ENCODE peak calls at places on chromosomes 3 and 15, in six cellular contexts. P is H1, L is adrenal gland, Y is lower leg skin, Z is prostate gland, I is heart left ventricle. A is an unnamed sample.

GRCh38 chr3:33426630-33427341 is 13.4 kb downstream of the UBP1 start:
- DNase-seq in P (no peak), L (no peak), Y (no peak), Z (no peak), I (no peak), A (no peak)

GRCh38 chr3:107977571-107977970 is 113.3 kb downstream of the CD47 start:
- DNase-seq in P (no peak), L (no peak), Y (no peak), Z (no peak), I (no peak), A (no peak)

GRCh38 chr3:158205994-158206393 is 96.1 kb downstream of the RSRC1 start:
- DNase-seq in P (no peak), L (no peak), Y (no peak), Z (no peak), I (no peak), A (no peak)

GRCh38 chr15:43199945-43200488 is 14.8 kb downstream of the CCNDBP1 start:
- DNase-seq in P (no peak), L (no peak), Y (no peak), Z (no peak), I (no peak), A (no peak)

GRCh38 chr15:62067448-62068044 is 769 bp downstream of the C2CD4A start:
- DNase-seq in P (no peak), L (peak), Y (no peak), Z (peak), I (peak), A (no peak)

GRCh38 chr15:100769975-100770340 is 109.7 kb upstream of the ALDH1A3 start:
- DNase-seq in P (no peak), L (no peak), Y (no peak), Z (no peak), I (no peak), A (no peak)

GRCh38 chr3:12628813-12629212 is 35.1 kb downstream of the RAF1 start:
- DNase-seq in P (no peak), L (no peak), Y (no peak), Z (no peak), I (no peak), A (no peak)

GRCh38 chr15:72141171-72142084 is 23.2 kb downstream of the SENP8 start:
- DNase-seq in P (no peak), L (no peak), Y (no peak), Z (no peak), I (no peak), A (no peak)

GRCh38 chr3:48661501-48662139 is 1.1 kb downstream of the CELSR3 start:
- DNase-seq in P (no peak), L (peak), Y (no peak), Z (peak), I (peak), A (no peak)

GRCh38 chr3:182735672-182736071 is 57.6 kb upstream of the ATP11B start:
- DNase-seq in P (no peak), L (no peak), Y (no peak), Z (no peak), I (no peak), A (no peak)

GRCh38 chr3:30847589-30847988 is 46.9 kb downstream of the GADL1 start:
- DNase-seq in P (no peak), L (no peak), Y (no peak), Z (no peak), I (no peak), A (no peak)

GRCh38 chr15:39159833-39160232 is 421.0 kb upstream of the THBS1 start:
- DNase-seq in P (no peak), L (no peak), Y (no peak), Z (no peak), I (no peak), A (no peak)

GRCh38 chr15:82999905-83000671 is 11.4 kb downstream of the C15orf40 start:
- DNase-seq in P (no peak), L (peak), Y (no peak), Z (peak), I (no peak), A (peak)
- TF ChIP-seq POLR2A in P (no peak), L (no peak), Y (no peak), Z (no peak), I (no peak), A (no peak)

GRCh38 chr3:16884084-16884747 is 539 bp upstream of the PLCL2 start:
- DNase-seq in P (no peak), L (peak), Y (no peak), Z (no peak), I (peak), A (no peak)
- TF ChIP-seq POLR2A in P (no peak), L (no peak), Y (no peak), Z (no peak), I (no peak), A (no peak)

GRCh38 chr3:14410501-14411165 is 8.2 kb downstream of the SLC6A6 start:
- DNase-seq in P (no peak), L (peak), Y (no peak), Z (no peak), I (no peak), A (peak)
- TF ChIP-seq POLR2A in P (no peak), L (no peak), Y (no peak), Z (no peak), I (no peak), A (no peak)

GRCh38 chr15:68195336-68196112 is 9.6 kb downstream of the CALML4 start:
- DNase-seq in P (no peak), L (no peak), Y (no peak), Z (no peak), I (no peak), A (no peak)

GRCh38 chr15:68190048-68190447 is 15.1 kb downstream of the CALML4 start:
- DNase-seq in P (no peak), L (no peak), Y (no peak), Z (no peak), I (no peak), A (no peak)

GRCh38 chr15:68191555-68191954 is 13.6 kb downstream of the CALML4 start:
- DNase-seq in P (no peak), L (no peak), Y (no peak), Z (no peak), I (no peak), A (no peak)

GRCh38 chr15:68192117-68192516 is 13.0 kb downstream of the CALML4 start:
- DNase-seq in P (no peak), L (no peak), Y (no peak), Z (no peak), I (no peak), A (no peak)

GRCh38 chr15:68192804-68193521 is 12.2 kb downstream of the CALML4 start:
- DNase-seq in P (no peak), L (no peak), Y (no peak), Z (no peak), I (no peak), A (no peak)
- TF ChIP-seq POLR2A in P (peak), L (no peak), Y (no peak), Z (no peak), I (no peak), A (no peak)

GRCh38 chr15:33322091-33322490 is 11.3 kb downstream of the RYR3 start:
- DNase-seq in P (no peak), L (no peak), Y (no peak), Z (no peak), I (no peak), A (no peak)
- TF ChIP-seq POLR2A in P (no peak), L (no peak), Y (no peak), Z (no peak), I (no peak), A (no peak)

DNA sequence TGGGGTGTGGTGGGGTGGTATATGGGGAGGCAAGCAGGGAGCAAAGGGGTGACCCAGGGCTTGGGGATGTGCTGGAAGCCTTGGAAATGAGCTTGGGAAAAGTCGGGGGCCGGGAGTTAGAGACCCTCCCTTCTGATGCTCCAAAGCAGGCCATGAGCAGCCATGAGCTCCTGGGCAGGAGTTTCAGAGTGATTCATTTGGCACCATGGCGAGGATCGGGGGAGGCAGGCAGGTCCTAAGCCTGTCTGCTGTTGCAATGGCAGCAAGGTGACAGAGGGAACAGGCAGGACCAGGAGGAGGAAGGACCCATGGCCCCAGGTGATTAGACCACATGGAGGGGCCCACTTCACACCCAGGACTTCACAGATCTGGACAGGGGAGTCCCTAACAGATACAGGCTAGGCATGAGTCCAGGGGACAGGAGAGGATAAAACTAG is 21.3 kb downstream of the RGMA start:
- DNase-seq in P (no peak), L (no peak), Y (no peak), Z (no peak), I (no peak), A (no peak)
- TF ChIP-seq POLR2A in P (no peak), L (no peak), Y (no peak), Z (no peak), I (no peak), A (no peak)

GRCh38 chr3:66475386-66476020 is 25.3 kb downstream of the LRIG1 start:
- DNase-seq in P (no peak), L (no peak), Y (no peak), Z (peak), I (no peak), A (no peak)

GRCh38 chr3:66479532-66479947 is 21.3 kb downstream of the LRIG1 start:
- DNase-seq in P (no peak), L (no peak), Y (no peak), Z (no peak), I (no peak), A (no peak)

GRCh38 chr3:66476852-66477381 is 23.9 kb downstream of the LRIG1 start:
- DNase-seq in P (no peak), L (no peak), Y (no peak), Z (no peak), I (no peak), A (no peak)

GRCh38 chr3:66478923-66479322 is 21.9 kb downstream of the LRIG1 start:
- DNase-seq in P (no peak), L (no peak), Y (no peak), Z (no peak), I (no peak), A (no peak)

GRCh38 chr3:66477846-66478245 is 23.0 kb downstream of the LRIG1 start:
- DNase-seq in P (no peak), L (no peak), Y (no peak), Z (no peak), I (no peak), A (no peak)
- TF ChIP-seq POLR2A in P (no peak), L (no peak), Y (no peak), Z (no peak), I (no peak), A (no peak)

GRCh38 chr3:185489462-185489861 is 9.4 kb downstream of the TMEM41A start:
- DNase-seq in P (no peak), L (no peak), Y (no peak), Z (no peak), I (no peak), A (no peak)
- TF ChIP-seq POLR2A in P (no peak), L (no peak), Y (no peak), Z (no peak), I (no peak), A (no peak)

GRCh38 chr3:196662033-196662432 is 22.5 kb downstream of the NRROS start:
- DNase-seq in P (no peak), L (no peak), Y (no peak), Z (no peak), I (no peak), A (no peak)

GRCh38 chr3:196661400-196661799 is 21.9 kb downstream of the NRROS start:
- DNase-seq in P (no peak), L (no peak), Y (no peak), Z (no peak), I (no peak), A (no peak)

GRCh38 chr3:196659901-196660351 is 20.4 kb downstream of the NRROS start:
- DNase-seq in P (no peak), L (no peak), Y (no peak), Z (no peak), I (no peak), A (no peak)

GRCh38 chr3:196660381-196661166 is 21.1 kb downstream of the NRROS start:
- DNase-seq in P (no peak), L (no peak), Y (no peak), Z (peak), I (no peak), A (no peak)

DNA sequence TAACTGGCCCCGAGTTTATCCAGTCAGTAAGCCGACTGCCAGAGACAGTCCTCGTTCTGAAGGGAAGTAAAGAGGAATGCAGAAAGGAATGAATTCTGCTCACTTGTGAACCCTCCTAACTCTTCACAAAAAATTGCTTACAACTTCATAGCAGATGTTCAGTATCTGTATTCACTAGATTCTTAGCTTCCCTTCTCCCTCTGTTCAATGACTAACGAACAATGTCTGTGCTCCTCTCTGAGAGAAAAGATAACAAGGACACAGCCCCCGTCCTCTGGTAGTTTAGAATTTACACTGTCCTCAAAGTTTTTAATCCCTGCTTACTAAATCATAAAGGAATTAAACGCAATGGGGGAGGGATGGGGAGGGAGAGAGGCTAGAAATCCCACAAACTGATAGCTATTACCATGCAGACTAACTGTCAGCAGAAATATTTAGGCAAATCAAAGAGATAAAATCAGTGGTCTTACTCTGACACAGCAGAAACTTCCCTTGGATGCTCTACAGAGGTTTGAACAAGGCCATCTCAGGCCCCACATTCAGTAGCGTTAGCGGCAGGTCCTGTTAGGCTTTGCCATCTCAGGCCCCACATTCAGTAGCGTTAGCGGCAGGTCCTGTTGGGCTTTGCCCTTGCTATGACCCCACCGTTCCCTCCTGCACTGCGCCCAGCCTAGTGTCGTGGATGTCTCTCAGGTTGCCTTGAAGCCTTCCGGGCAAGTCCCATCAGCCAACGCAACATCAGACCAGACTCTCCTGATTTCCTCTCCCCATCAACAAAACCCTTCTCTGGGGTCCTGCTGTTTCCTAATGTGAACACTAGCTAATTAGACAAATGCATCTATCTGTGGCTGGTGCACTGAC is 23.4 kb downstream of the NRROS start:
- DNase-seq in P (no peak), L (no peak), Y (no peak), Z (no peak), I (no peak), A (no peak)
- TF ChIP-seq POLR2A in P (no peak), L (no peak), Y (no peak), Z (no peak), I (no peak), A (no peak)

GRCh38 chr3:56183529-56183928 is 284.7 kb downstream of the ERC2 start:
- DNase-seq in P (no peak), L (no peak), Y (no peak), Z (no peak), I (no peak), A (no peak)
- TF ChIP-seq POLR2A in P (no peak), L (no peak), Y (no peak), Z (no peak), I (no peak), A (no peak)

A was measured in H54.